ENCODE peak calls at places on chromosomes 3 and 15, in ten cellular contexts. One of them, this sample, is unnamed.
A peak's percentile ranks its signal among the peaks of the same experiment; 100 is the strongest.

GRCh38 chr3:30258426-30259392 is 347.7 kb upstream of the TGFBR2 start:
- DNase-seq in iris pigment epithelial cell: no peak
- DNase-seq in NCI-H1694 treated with DMSO at 0.1 percent for 48 hours: no peak
- DNase-seq in GM13977: no peak
- DNase-seq in C1 segment of cervical spinal cord: no peak
- DNase-seq in memory B cell: no peak
- DNase-seq in GM23338: peak; percentile 68
- DNase-seq in stimulated activated CD4-positive, alpha-beta T cell treated with anti-CD3 and anti-CD28 coated beads, Interleukin-4, amount 100 ng/mL, for 1 hour: no peak
- DNase-seq in H9: no peak
- DNase-seq in neuronal stem cell: no peak
- DNase-seq in this sample: no peak

GRCh38 chr15:57395292-57395691 is 19.0 kb downstream of the CGNL1 start:
- DNase-seq in iris pigment epithelial cell: peak; percentile 93
- DNase-seq in stimulated activated CD4-positive, alpha-beta T cell treated with anti-CD3 and anti-CD28 coated beads, Interleukin-4, amount 100 ng/mL, for 1 hour: no peak
- DNase-seq in neuronal stem cell: no peak
- DNase-seq in H9: no peak
- DNase-seq in GM13977: no peak
- DNase-seq in memory B cell: no peak
- DNase-seq in GM23338: no peak
- DNase-seq in C1 segment of cervical spinal cord: no peak
- DNase-seq in NCI-H1694 treated with DMSO at 0.1 percent for 48 hours: no peak
- DNase-seq in this sample: peak; percentile 88

GRCh38 chr15:66569461-66570137 is 3.8 kb upstream of the LCTL start:
- DNase-seq in GM23338: no peak
- DNase-seq in C1 segment of cervical spinal cord: no peak
- DNase-seq in memory B cell: no peak
- DNase-seq in stimulated activated CD4-positive, alpha-beta T cell treated with anti-CD3 and anti-CD28 coated beads, Interleukin-4, amount 100 ng/mL, for 1 hour: no peak
- DNase-seq in iris pigment epithelial cell: no peak
- DNase-seq in neuronal stem cell: no peak
- DNase-seq in GM13977: no peak
- DNase-seq in H9: no peak
- DNase-seq in NCI-H1694 treated with DMSO at 0.1 percent for 48 hours: no peak
- DNase-seq in this sample: no peak

GRCh38 chr3:151156618-151157216 is 46.3 kb downstream of the GPR171 start:
- DNase-seq in H9: no peak
- DNase-seq in GM13977: peak; percentile 48
- DNase-seq in GM23338: peak; percentile 92
- DNase-seq in NCI-H1694 treated with DMSO at 0.1 percent for 48 hours: peak; percentile 74
- DNase-seq in C1 segment of cervical spinal cord: no peak
- DNase-seq in stimulated activated CD4-positive, alpha-beta T cell treated with anti-CD3 and anti-CD28 coated beads, Interleukin-4, amount 100 ng/mL, for 1 hour: no peak
- DNase-seq in neuronal stem cell: peak; percentile 61
- DNase-seq in memory B cell: peak; percentile 51
- DNase-seq in iris pigment epithelial cell: peak; percentile 68
- DNase-seq in this sample: peak; percentile 38

GRCh38 chr3:59444293-59444671 is 394.5 kb upstream of the CFAP20DC start:
- DNase-seq in stimulated activated CD4-positive, alpha-beta T cell treated with anti-CD3 and anti-CD28 coated beads, Interleukin-4, amount 100 ng/mL, for 1 hour: no peak
- DNase-seq in iris pigment epithelial cell: no peak
- DNase-seq in NCI-H1694 treated with DMSO at 0.1 percent for 48 hours: no peak
- DNase-seq in memory B cell: no peak
- DNase-seq in C1 segment of cervical spinal cord: no peak
- DNase-seq in H9: no peak
- DNase-seq in GM13977: peak; percentile 15
- DNase-seq in GM23338: no peak
- DNase-seq in neuronal stem cell: no peak
- DNase-seq in this sample: no peak

GRCh38 chr3:168121175-168121853 is 25.6 kb upstream of the GOLIM4 start:
- DNase-seq in GM23338: no peak
- DNase-seq in neuronal stem cell: no peak
- DNase-seq in C1 segment of cervical spinal cord: no peak
- DNase-seq in memory B cell: no peak
- DNase-seq in iris pigment epithelial cell: peak; percentile 28
- DNase-seq in stimulated activated CD4-positive, alpha-beta T cell treated with anti-CD3 and anti-CD28 coated beads, Interleukin-4, amount 100 ng/mL, for 1 hour: no peak
- DNase-seq in NCI-H1694 treated with DMSO at 0.1 percent for 48 hours: no peak
- DNase-seq in GM13977: no peak
- DNase-seq in H9: no peak
- DNase-seq in this sample: peak; percentile 15

GRCh38 chr3:33041909-33042308 is 55.0 kb downstream of the GLB1 start:
- DNase-seq in C1 segment of cervical spinal cord: no peak
- DNase-seq in memory B cell: no peak
- DNase-seq in H9: no peak
- DNase-seq in NCI-H1694 treated with DMSO at 0.1 percent for 48 hours: no peak
- DNase-seq in GM13977: no peak
- DNase-seq in neuronal stem cell: no peak
- DNase-seq in stimulated activated CD4-positive, alpha-beta T cell treated with anti-CD3 and anti-CD28 coated beads, Interleukin-4, amount 100 ng/mL, for 1 hour: no peak
- DNase-seq in GM23338: no peak
- DNase-seq in iris pigment epithelial cell: no peak
- DNase-seq in this sample: no peak

GRCh38 chr15:70289191-70289955 is 191.7 kb upstream of the TLE3 start:
- DNase-seq in C1 segment of cervical spinal cord: no peak
- DNase-seq in GM13977: no peak
- DNase-seq in stimulated activated CD4-positive, alpha-beta T cell treated with anti-CD3 and anti-CD28 coated beads, Interleukin-4, amount 100 ng/mL, for 1 hour: no peak
- DNase-seq in H9: no peak
- DNase-seq in neuronal stem cell: no peak
- DNase-seq in GM23338: peak; percentile 42
- DNase-seq in iris pigment epithelial cell: peak; percentile 37
- DNase-seq in memory B cell: no peak
- DNase-seq in NCI-H1694 treated with DMSO at 0.1 percent for 48 hours: no peak
- DNase-seq in this sample: peak; percentile 38

GRCh38 chr15:85533949-85534543 is 153.6 kb downstream of the AKAP13 start:
- DNase-seq in neuronal stem cell: no peak
- DNase-seq in iris pigment epithelial cell: no peak
- DNase-seq in NCI-H1694 treated with DMSO at 0.1 percent for 48 hours: no peak
- DNase-seq in C1 segment of cervical spinal cord: no peak
- DNase-seq in GM13977: no peak
- DNase-seq in H9: no peak
- DNase-seq in GM23338: no peak
- DNase-seq in stimulated activated CD4-positive, alpha-beta T cell treated with anti-CD3 and anti-CD28 coated beads, Interleukin-4, amount 100 ng/mL, for 1 hour: no peak
- DNase-seq in memory B cell: peak; percentile 49
- DNase-seq in this sample: no peak

GRCh38 chr3:101095703-101096102 is 102.5 kb upstream of the ABI3BP start:
- DNase-seq in iris pigment epithelial cell: peak; percentile 21
- DNase-seq in memory B cell: no peak
- DNase-seq in GM23338: no peak
- DNase-seq in stimulated activated CD4-positive, alpha-beta T cell treated with anti-CD3 and anti-CD28 coated beads, Interleukin-4, amount 100 ng/mL, for 1 hour: no peak
- DNase-seq in neuronal stem cell: no peak
- DNase-seq in GM13977: no peak
- DNase-seq in H9: no peak
- DNase-seq in C1 segment of cervical spinal cord: no peak
- DNase-seq in NCI-H1694 treated with DMSO at 0.1 percent for 48 hours: no peak
- DNase-seq in this sample: no peak

GRCh38 chr15:95994418-95994817 is 336.1 kb upstream of the NR2F2 start:
- DNase-seq in GM23338: no peak
- DNase-seq in memory B cell: no peak
- DNase-seq in GM13977: no peak
- DNase-seq in H9: no peak
- DNase-seq in stimulated activated CD4-positive, alpha-beta T cell treated with anti-CD3 and anti-CD28 coated beads, Interleukin-4, amount 100 ng/mL, for 1 hour: no peak
- DNase-seq in NCI-H1694 treated with DMSO at 0.1 percent for 48 hours: no peak
- DNase-seq in iris pigment epithelial cell: peak; percentile 59
- DNase-seq in C1 segment of cervical spinal cord: no peak
- DNase-seq in neuronal stem cell: no peak
- DNase-seq in this sample: peak; percentile 21

GRCh38 chr15:78325092-78325843 is 14.9 kb upstream of the CRABP1 start:
- DNase-seq in GM23338: no peak
- DNase-seq in stimulated activated CD4-positive, alpha-beta T cell treated with anti-CD3 and anti-CD28 coated beads, Interleukin-4, amount 100 ng/mL, for 1 hour: no peak
- DNase-seq in GM13977: no peak
- DNase-seq in H9: no peak
- DNase-seq in C1 segment of cervical spinal cord: no peak
- DNase-seq in memory B cell: no peak
- DNase-seq in neuronal stem cell: no peak
- DNase-seq in iris pigment epithelial cell: peak; percentile 48
- DNase-seq in NCI-H1694 treated with DMSO at 0.1 percent for 48 hours: no peak
- DNase-seq in this sample: peak; percentile 42

GRCh38 chr3:13772885-13773745 is 106.8 kb downstream of the WNT7A start:
- DNase-seq in H9: no peak
- DNase-seq in C1 segment of cervical spinal cord: no peak
- DNase-seq in GM13977: no peak
- DNase-seq in GM23338: no peak
- DNase-seq in neuronal stem cell: no peak
- DNase-seq in NCI-H1694 treated with DMSO at 0.1 percent for 48 hours: no peak
- DNase-seq in memory B cell: no peak
- DNase-seq in iris pigment epithelial cell: no peak
- DNase-seq in stimulated activated CD4-positive, alpha-beta T cell treated with anti-CD3 and anti-CD28 coated beads, Interleukin-4, amount 100 ng/mL, for 1 hour: no peak
- DNase-seq in this sample: no peak

GRCh38 chr3:31710123-31710841 is 177.6 kb downstream of the STT3B start:
- DNase-seq in stimulated activated CD4-positive, alpha-beta T cell treated with anti-CD3 and anti-CD28 coated beads, Interleukin-4, amount 100 ng/mL, for 1 hour: no peak
- DNase-seq in neuronal stem cell: no peak
- DNase-seq in GM13977: no peak
- DNase-seq in memory B cell: no peak
- DNase-seq in NCI-H1694 treated with DMSO at 0.1 percent for 48 hours: no peak
- DNase-seq in GM23338: no peak
- DNase-seq in iris pigment epithelial cell: peak; percentile 51
- DNase-seq in H9: no peak
- DNase-seq in C1 segment of cervical spinal cord: no peak
- DNase-seq in this sample: no peak

GRCh38 chr3:9037113-9037715 is 73.9 kb upstream of the RAD18 start:
- DNase-seq in memory B cell: no peak
- DNase-seq in C1 segment of cervical spinal cord: no peak
- DNase-seq in GM23338: no peak
- DNase-seq in H9: no peak
- DNase-seq in stimulated activated CD4-positive, alpha-beta T cell treated with anti-CD3 and anti-CD28 coated beads, Interleukin-4, amount 100 ng/mL, for 1 hour: no peak
- DNase-seq in GM13977: no peak
- DNase-seq in iris pigment epithelial cell: no peak
- DNase-seq in neuronal stem cell: no peak
- DNase-seq in NCI-H1694 treated with DMSO at 0.1 percent for 48 hours: no peak
- DNase-seq in this sample: no peak

GRCh38 chr3:59607628-59608027 is 557.8 kb upstream of the CFAP20DC start:
- DNase-seq in GM23338: no peak
- DNase-seq in GM13977: no peak
- DNase-seq in neuronal stem cell: no peak
- DNase-seq in C1 segment of cervical spinal cord: no peak
- DNase-seq in NCI-H1694 treated with DMSO at 0.1 percent for 48 hours: no peak
- DNase-seq in stimulated activated CD4-positive, alpha-beta T cell treated with anti-CD3 and anti-CD28 coated beads, Interleukin-4, amount 100 ng/mL, for 1 hour: no peak
- DNase-seq in memory B cell: no peak
- DNase-seq in H9: no peak
- DNase-seq in iris pigment epithelial cell: peak; percentile 41
- DNase-seq in this sample: peak; percentile 20

GRCh38 chr15:31215490-31216209 is 111.0 kb upstream of the KLF13 start:
- DNase-seq in GM23338: peak; percentile 88
- DNase-seq in GM13977: peak; percentile 89
- DNase-seq in neuronal stem cell: peak; percentile 59
- DNase-seq in NCI-H1694 treated with DMSO at 0.1 percent for 48 hours: peak; percentile 8
- DNase-seq in stimulated activated CD4-positive, alpha-beta T cell treated with anti-CD3 and anti-CD28 coated beads, Interleukin-4, amount 100 ng/mL, for 1 hour: peak; percentile 89
- DNase-seq in memory B cell: peak; percentile 78
- DNase-seq in iris pigment epithelial cell: peak; percentile 58
- DNase-seq in H9: peak; percentile 82
- DNase-seq in C1 segment of cervical spinal cord: peak; percentile 43
- DNase-seq in this sample: peak; percentile 78

GRCh38 chr3:175121225-175121624 is 262.1 kb downstream of the NAALADL2 start:
- DNase-seq in C1 segment of cervical spinal cord: no peak
- DNase-seq in NCI-H1694 treated with DMSO at 0.1 percent for 48 hours: no peak
- DNase-seq in GM13977: no peak
- DNase-seq in GM23338: peak; percentile 58
- DNase-seq in stimulated activated CD4-positive, alpha-beta T cell treated with anti-CD3 and anti-CD28 coated beads, Interleukin-4, amount 100 ng/mL, for 1 hour: no peak
- DNase-seq in H9: peak; percentile 50
- DNase-seq in iris pigment epithelial cell: no peak
- DNase-seq in neuronal stem cell: no peak
- DNase-seq in memory B cell: no peak
- DNase-seq in this sample: no peak

GRCh38 chr3:52245322-52246263 is at the start of gene PPM1M:
- DNase-seq in neuronal stem cell: peak; percentile 45
- DNase-seq in memory B cell: no peak
- DNase-seq in C1 segment of cervical spinal cord: no peak
- DNase-seq in GM13977: peak; percentile 88
- DNase-seq in stimulated activated CD4-positive, alpha-beta T cell treated with anti-CD3 and anti-CD28 coated beads, Interleukin-4, amount 100 ng/mL, for 1 hour: peak; percentile 60
- DNase-seq in H9: peak; percentile 73
- DNase-seq in NCI-H1694 treated with DMSO at 0.1 percent for 48 hours: no peak
- DNase-seq in iris pigment epithelial cell: peak; percentile 37
- DNase-seq in GM23338: peak; percentile 83
- DNase-seq in this sample: peak; percentile 65

GRCh38 chr15:52464478-52464877 is 64.2 kb downstream of the MYO5A start:
- DNase-seq in GM13977: peak; percentile 63
- DNase-seq in C1 segment of cervical spinal cord: no peak
- DNase-seq in GM23338: no peak
- DNase-seq in stimulated activated CD4-positive, alpha-beta T cell treated with anti-CD3 and anti-CD28 coated beads, Interleukin-4, amount 100 ng/mL, for 1 hour: no peak
- DNase-seq in memory B cell: no peak
- DNase-seq in H9: no peak
- DNase-seq in iris pigment epithelial cell: no peak
- DNase-seq in neuronal stem cell: no peak
- DNase-seq in NCI-H1694 treated with DMSO at 0.1 percent for 48 hours: no peak
- DNase-seq in this sample: no peak

GRCh38 chr3:167151671-167152070 is 228.4 kb downstream of the ZBBX start:
- DNase-seq in stimulated activated CD4-positive, alpha-beta T cell treated with anti-CD3 and anti-CD28 coated beads, Interleukin-4, amount 100 ng/mL, for 1 hour: no peak
- DNase-seq in iris pigment epithelial cell: no peak
- DNase-seq in GM13977: no peak
- DNase-seq in C1 segment of cervical spinal cord: no peak
- DNase-seq in H9: no peak
- DNase-seq in GM23338: no peak
- DNase-seq in NCI-H1694 treated with DMSO at 0.1 percent for 48 hours: no peak
- DNase-seq in neuronal stem cell: no peak
- DNase-seq in memory B cell: no peak
- DNase-seq in this sample: no peak

GRCh38 chr15:80109388-80109787 is 43.4 kb upstream of the FAH start:
- DNase-seq in memory B cell: no peak
- DNase-seq in C1 segment of cervical spinal cord: no peak
- DNase-seq in GM13977: no peak
- DNase-seq in NCI-H1694 treated with DMSO at 0.1 percent for 48 hours: no peak
- DNase-seq in stimulated activated CD4-positive, alpha-beta T cell treated with anti-CD3 and anti-CD28 coated beads, Interleukin-4, amount 100 ng/mL, for 1 hour: no peak
- DNase-seq in neuronal stem cell: no peak
- DNase-seq in H9: no peak
- DNase-seq in iris pigment epithelial cell: no peak
- DNase-seq in GM23338: no peak
- DNase-seq in this sample: no peak

GRCh38 chr15:25501828-25502446 is 63.1 kb upstream of the UBE3A start:
- DNase-seq in H9: peak; percentile 45
- DNase-seq in memory B cell: no peak
- DNase-seq in GM13977: no peak
- DNase-seq in NCI-H1694 treated with DMSO at 0.1 percent for 48 hours: no peak
- DNase-seq in stimulated activated CD4-positive, alpha-beta T cell treated with anti-CD3 and anti-CD28 coated beads, Interleukin-4, amount 100 ng/mL, for 1 hour: no peak
- DNase-seq in iris pigment epithelial cell: peak; percentile 32
- DNase-seq in GM23338: peak; percentile 82
- DNase-seq in neuronal stem cell: no peak
- DNase-seq in C1 segment of cervical spinal cord: no peak
- DNase-seq in this sample: peak; percentile 25

GRCh38 chr3:20511863-20512262 is 325.9 kb upstream of the SGO1 start:
- DNase-seq in iris pigment epithelial cell: peak; percentile 56
- DNase-seq in C1 segment of cervical spinal cord: no peak
- DNase-seq in memory B cell: no peak
- DNase-seq in GM23338: peak; percentile 83
- DNase-seq in GM13977: peak; percentile 20
- DNase-seq in neuronal stem cell: peak; percentile 26
- DNase-seq in stimulated activated CD4-positive, alpha-beta T cell treated with anti-CD3 and anti-CD28 coated beads, Interleukin-4, amount 100 ng/mL, for 1 hour: no peak
- DNase-seq in H9: peak; percentile 59
- DNase-seq in NCI-H1694 treated with DMSO at 0.1 percent for 48 hours: peak; percentile 30
- DNase-seq in this sample: peak; percentile 72

GRCh38 chr15:71530116-71530515 is 280.2 kb upstream of the NR2E3 start:
- DNase-seq in iris pigment epithelial cell: no peak
- DNase-seq in H9: no peak
- DNase-seq in stimulated activated CD4-positive, alpha-beta T cell treated with anti-CD3 and anti-CD28 coated beads, Interleukin-4, amount 100 ng/mL, for 1 hour: no peak
- DNase-seq in memory B cell: no peak
- DNase-seq in NCI-H1694 treated with DMSO at 0.1 percent for 48 hours: no peak
- DNase-seq in C1 segment of cervical spinal cord: no peak
- DNase-seq in neuronal stem cell: no peak
- DNase-seq in GM13977: no peak
- DNase-seq in GM23338: no peak
- DNase-seq in this sample: no peak

GRCh38 chr15:39594056-39594763 is 13.3 kb downstream of the THBS1 start:
- DNase-seq in neuronal stem cell: no peak
- DNase-seq in NCI-H1694 treated with DMSO at 0.1 percent for 48 hours: no peak
- DNase-seq in H9: no peak
- DNase-seq in memory B cell: no peak
- DNase-seq in GM13977: no peak
- DNase-seq in C1 segment of cervical spinal cord: no peak
- DNase-seq in stimulated activated CD4-positive, alpha-beta T cell treated with anti-CD3 and anti-CD28 coated beads, Interleukin-4, amount 100 ng/mL, for 1 hour: no peak
- DNase-seq in iris pigment epithelial cell: no peak
- DNase-seq in GM23338: no peak
- DNase-seq in this sample: no peak

GRCh38 chr3:4828279-4829030 is 150.8 kb upstream of the BHLHE40 start:
- DNase-seq in neuronal stem cell: no peak
- DNase-seq in GM13977: no peak
- DNase-seq in C1 segment of cervical spinal cord: no peak
- DNase-seq in stimulated activated CD4-positive, alpha-beta T cell treated with anti-CD3 and anti-CD28 coated beads, Interleukin-4, amount 100 ng/mL, for 1 hour: no peak
- DNase-seq in H9: no peak
- DNase-seq in NCI-H1694 treated with DMSO at 0.1 percent for 48 hours: no peak
- DNase-seq in iris pigment epithelial cell: peak; percentile 73
- DNase-seq in GM23338: no peak
- DNase-seq in memory B cell: no peak
- DNase-seq in this sample: peak; percentile 57

GRCh38 chr3:30664884-30665283 is 58.5 kb downstream of the TGFBR2 start:
- DNase-seq in neuronal stem cell: no peak
- DNase-seq in GM13977: no peak
- DNase-seq in iris pigment epithelial cell: no peak
- DNase-seq in stimulated activated CD4-positive, alpha-beta T cell treated with anti-CD3 and anti-CD28 coated beads, Interleukin-4, amount 100 ng/mL, for 1 hour: no peak
- DNase-seq in H9: no peak
- DNase-seq in C1 segment of cervical spinal cord: no peak
- DNase-seq in NCI-H1694 treated with DMSO at 0.1 percent for 48 hours: no peak
- DNase-seq in memory B cell: no peak
- DNase-seq in GM23338: no peak
- DNase-seq in this sample: no peak